ENCODE peak calls at places on chromosomes 16 and 17, in four cellular contexts. L is SHP77, I is HFFc6, Y is HEK293T. Z is an unnamed sample.
A peak's percentile ranks its signal among the peaks of the same experiment; 100 is the strongest.

GRCh38 chr17:39757931-39758873 is 20.5 kb downstream of the GRB7 start:
- DNase-seq in L (no peak), I (no peak), Y (no peak), Z (no peak)

GRCh38 chr16:27195941-27196595 is 7.3 kb upstream of the KDM8 start:
- DNase-seq in I (no peak), Y (no peak), L (no peak), Z (no peak)

GRCh38 chr17:50634123-50634914 is at the start of gene ABCC3:
- DNase-seq in L (no peak), I (no peak), Y (no peak), Z (no peak)

GRCh38 chr16:88195021-88195581 is 187.7 kb upstream of the ZNF469 start:
- DNase-seq in Y (no peak), I (no peak), L (peak; percentile 29), Z (no peak)

GRCh38 chr17:49677134-49677932 is 564 bp downstream of the SPOP start:
- DNase-seq in L (peak; percentile 98), I (peak; percentile 90), Y (peak; percentile 98), Z (peak; percentile 94)

GRCh38 chr17:2815781-2816185 is 19.5 kb downstream of the RAP1GAP2 start:
- DNase-seq in L (peak; percentile 50), Y (no peak), I (no peak), Z (no peak)

GRCh38 chr17:51258756-51259573 is 884 bp downstream of the MBTD1 start:
- DNase-seq in L (peak; percentile 14), Y (peak; percentile 36), I (no peak), Z (no peak)

GRCh38 chr16:70746040-70746707 is 54.8 kb downstream of the VAC14 start:
- DNase-seq in L (peak; percentile 98), Y (no peak), I (peak; percentile 82), Z (no peak)

GRCh38 chr17:41666336-41666680 is 22.4 kb upstream of the EIF1 start:
- DNase-seq in I (no peak), L (peak; percentile 48), Y (peak; percentile 32), Z (peak; percentile 68)

GRCh38 chr17:16428098-16428882 is 12.9 kb downstream of the TRPV2 start:
- DNase-seq in I (peak; percentile 41), Y (peak; percentile 77), L (peak; percentile 99), Z (no peak)

GRCh38 chr16:75420987-75421819 is 12.1 kb downstream of the CFDP1 start:
- DNase-seq in Y (peak; percentile 45), L (no peak), I (peak; percentile 20), Z (no peak)

GRCh38 chr16:67862623-67863583 is 9.9 kb upstream of the EDC4 start:
- DNase-seq in Y (no peak), L (no peak), I (peak; percentile 43), Z (no peak)

GRCh38 chr17:35907266-35907637 is 23.3 kb downstream of the RDM1 start:
- DNase-seq in Y (no peak), L (no peak), I (no peak), Z (no peak)

GRCh38 chr17:78284146-78284545 is 52.7 kb downstream of the TMEM235 start:
- DNase-seq in Y (no peak), I (no peak), L (no peak), Z (no peak)

GRCh38 chr17:79023886-79024771 is at the start of gene C1QTNF1:
- DNase-seq in I (no peak), L (no peak), Y (peak; percentile 77), Z (no peak)

GRCh38 chr16:85006639-85007038 is 4.7 kb downstream of the ZDHHC7 start:
- DNase-seq in L (no peak), I (peak; percentile 20), Y (no peak), Z (no peak)

GRCh38 chr17:72119963-72120877 is 600 bp upstream of the SOX9 start:
- DNase-seq in L (no peak), Y (peak; percentile 66), I (peak; percentile 62), Z (peak; percentile 42)

GRCh38 chr16:77849640-77850258 is 61.4 kb downstream of the VAT1L start:
- DNase-seq in I (no peak), Y (no peak), L (no peak), Z (no peak)

GRCh38 chr17:4854181-4854681 is 21.1 kb downstream of the MINK1 start:
- DNase-seq in L (no peak), Y (no peak), I (peak; percentile 38), Z (no peak)

GRCh38 chr17:17732892-17733670 is 51.8 kb downstream of the RAI1 start:
- DNase-seq in L (no peak), Y (no peak), I (peak; percentile 72), Z (no peak)

Z was measured in NCI-H1092.